ENCODE peak calls at places on chromosomes 3 and 15, in six cellular contexts. One of them, this sample, is unnamed.

GRCh38 chr3:180656406-180656805 is 22.9 kb downstream of the CCDC39 start:
- DNase-seq in K562: no peak
- DNase-seq in fibroblast of lung: no peak
- DNase-seq in CD8-positive, alpha-beta T cell: no peak
- DNase-seq in SK-N-SH: no peak
- DNase-seq in left ventricle myocardium inferior: no peak
- DNase-seq in this sample: no peak

GRCh38 chr15:100205549-100206295 is 136.1 kb downstream of the ADAMTS17 start:
- DNase-seq in K562: no peak
- DNase-seq in fibroblast of lung: no peak
- DNase-seq in CD8-positive, alpha-beta T cell: no peak
- DNase-seq in SK-N-SH: no peak
- DNase-seq in left ventricle myocardium inferior: no peak
- DNase-seq in this sample: peak

GRCh38 chr15:100566850-100567249 is 35.1 kb downstream of the LINS1 start:
- DNase-seq in K562: no peak
- DNase-seq in fibroblast of lung: no peak
- DNase-seq in CD8-positive, alpha-beta T cell: no peak
- DNase-seq in SK-N-SH: no peak
- DNase-seq in left ventricle myocardium inferior: no peak
- DNase-seq in this sample: no peak

GRCh38 chr3:171230857-171231256 is 204.3 kb upstream of the SLC2A2 start:
- DNase-seq in K562: no peak
- DNase-seq in fibroblast of lung: no peak
- DNase-seq in CD8-positive, alpha-beta T cell: no peak
- DNase-seq in SK-N-SH: no peak
- DNase-seq in left ventricle myocardium inferior: no peak
- DNase-seq in this sample: no peak

GRCh38 chr3:45551214-45552010 is 43.1 kb upstream of the LIMD1 start:
- DNase-seq in K562: peak
- DNase-seq in fibroblast of lung: peak
- DNase-seq in CD8-positive, alpha-beta T cell: no peak
- DNase-seq in SK-N-SH: no peak
- DNase-seq in left ventricle myocardium inferior: peak
- DNase-seq in this sample: no peak

GRCh38 chr15:23588268-23588667 is 22.8 kb downstream of the MKRN3 start:
- DNase-seq in K562: no peak
- DNase-seq in fibroblast of lung: no peak
- DNase-seq in CD8-positive, alpha-beta T cell: no peak
- DNase-seq in SK-N-SH: no peak
- DNase-seq in left ventricle myocardium inferior: no peak
- DNase-seq in this sample: no peak

GRCh38 chr3:127792664-127793292 is 29.5 kb downstream of the MGLL start:
- DNase-seq in K562: no peak
- DNase-seq in fibroblast of lung: peak
- DNase-seq in CD8-positive, alpha-beta T cell: no peak
- DNase-seq in SK-N-SH: no peak
- DNase-seq in left ventricle myocardium inferior: peak
- DNase-seq in this sample: no peak

GRCh38 chr15:67033012-67033411 is 32.4 kb upstream of the SMAD3 start:
- DNase-seq in K562: no peak
- DNase-seq in fibroblast of lung: no peak
- DNase-seq in CD8-positive, alpha-beta T cell: peak
- DNase-seq in SK-N-SH: no peak
- DNase-seq in left ventricle myocardium inferior: no peak
- DNase-seq in this sample: no peak

GRCh38 chr3:142366434-142366833 is 81.4 kb downstream of the XRN1 start:
- DNase-seq in K562: no peak
- DNase-seq in fibroblast of lung: no peak
- DNase-seq in CD8-positive, alpha-beta T cell: no peak
- DNase-seq in SK-N-SH: peak
- DNase-seq in left ventricle myocardium inferior: no peak
- DNase-seq in this sample: no peak

GRCh38 chr3:61637088-61638051 is 76.0 kb downstream of the PTPRG start:
- DNase-seq in K562: no peak
- DNase-seq in fibroblast of lung: peak
- DNase-seq in CD8-positive, alpha-beta T cell: no peak
- DNase-seq in SK-N-SH: peak
- DNase-seq in left ventricle myocardium inferior: no peak
- DNase-seq in this sample: peak

GRCh38 chr3:168269019-168269418 is 173.3 kb upstream of the GOLIM4 start:
- DNase-seq in K562: no peak
- DNase-seq in fibroblast of lung: no peak
- DNase-seq in CD8-positive, alpha-beta T cell: no peak
- DNase-seq in SK-N-SH: no peak
- DNase-seq in left ventricle myocardium inferior: no peak
- DNase-seq in this sample: no peak

GRCh38 chr3:184732133-184732532 is 20.3 kb upstream of the MAGEF1 start:
- DNase-seq in K562: no peak
- DNase-seq in fibroblast of lung: no peak
- DNase-seq in CD8-positive, alpha-beta T cell: no peak
- DNase-seq in SK-N-SH: no peak
- DNase-seq in left ventricle myocardium inferior: no peak
- DNase-seq in this sample: peak

GRCh38 chr15:58383876-58384275 is 47.9 kb upstream of the LIPC start:
- DNase-seq in K562: no peak
- DNase-seq in fibroblast of lung: no peak
- DNase-seq in CD8-positive, alpha-beta T cell: no peak
- DNase-seq in SK-N-SH: no peak
- DNase-seq in left ventricle myocardium inferior: no peak
- DNase-seq in this sample: no peak

GRCh38 chr3:39272191-39272590 is 7.6 kb downstream of the CX3CR1 start:
- DNase-seq in K562: no peak
- DNase-seq in fibroblast of lung: no peak
- DNase-seq in CD8-positive, alpha-beta T cell: no peak
- DNase-seq in SK-N-SH: no peak
- DNase-seq in left ventricle myocardium inferior: no peak
- DNase-seq in this sample: no peak

GRCh38 chr3:71064976-71065763 is 518.4 kb downstream of the FOXP1 start:
- DNase-seq in K562: peak
- DNase-seq in fibroblast of lung: peak
- DNase-seq in CD8-positive, alpha-beta T cell: peak
- DNase-seq in SK-N-SH: no peak
- DNase-seq in left ventricle myocardium inferior: peak
- DNase-seq in this sample: peak
- H3K27ac ChIP-seq in K562: peak
- H3K27ac ChIP-seq in fibroblast of lung: peak
- H3K27ac ChIP-seq in CD8-positive, alpha-beta T cell: peak
- H3K27ac ChIP-seq in SK-N-SH: peak
- H3K27ac ChIP-seq in left ventricle myocardium inferior: peak
- H3K27ac ChIP-seq in this sample: peak

GRCh38 chr15:44550256-44550655 is 13.3 kb downstream of the EIF3J start:
- DNase-seq in K562: no peak
- DNase-seq in fibroblast of lung: peak
- DNase-seq in CD8-positive, alpha-beta T cell: peak
- DNase-seq in SK-N-SH: peak
- DNase-seq in left ventricle myocardium inferior: no peak
- DNase-seq in this sample: no peak
- TF ChIP-seq CTCF in K562: peak
- TF ChIP-seq CTCF in fibroblast of lung: peak
- TF ChIP-seq CTCF in CD8-positive, alpha-beta T cell: peak
- TF ChIP-seq CTCF in SK-N-SH: peak
- TF ChIP-seq CTCF in left ventricle myocardium inferior: peak
- TF ChIP-seq CTCF in this sample: peak

DNA sequence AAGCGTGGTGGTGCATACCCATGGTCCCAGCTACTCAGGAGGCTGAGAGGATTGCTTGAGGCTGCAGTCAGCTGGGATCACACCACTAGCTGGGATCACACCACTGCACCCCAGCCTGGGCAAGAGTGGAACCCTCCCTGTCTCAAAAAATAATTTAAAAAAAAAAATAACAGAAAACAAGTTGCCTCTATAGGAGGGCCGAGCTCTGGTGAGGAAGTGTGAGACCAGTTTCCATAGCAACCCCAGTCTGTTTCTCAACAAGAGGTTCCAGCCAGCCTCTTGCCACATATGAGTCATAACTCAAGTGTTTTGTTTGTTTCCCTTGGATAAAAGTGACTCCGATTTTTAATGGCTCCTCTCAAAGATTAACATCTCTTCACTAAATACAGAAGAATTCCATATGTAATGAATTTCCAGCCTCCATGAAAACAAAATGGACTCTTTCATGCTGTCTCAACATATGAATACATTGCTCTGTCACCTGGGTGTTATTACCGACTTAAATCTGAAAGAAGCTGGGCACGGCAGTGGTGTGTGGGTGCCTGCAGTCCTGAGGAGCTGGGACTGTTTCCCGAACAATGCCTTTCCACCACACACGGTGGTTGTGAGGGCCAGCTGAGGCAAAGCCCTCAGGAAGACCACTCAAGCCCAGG is 19.7 kb downstream of the TMEM43 start:
- DNase-seq in K562: peak
- DNase-seq in fibroblast of lung: peak
- DNase-seq in CD8-positive, alpha-beta T cell: peak
- DNase-seq in SK-N-SH: peak
- DNase-seq in left ventricle myocardium inferior: peak
- DNase-seq in this sample: no peak
- H3K4me3 ChIP-seq in K562: no peak
- H3K4me3 ChIP-seq in fibroblast of lung: peak
- H3K4me3 ChIP-seq in CD8-positive, alpha-beta T cell: peak
- H3K4me3 ChIP-seq in SK-N-SH: peak
- H3K4me3 ChIP-seq in left ventricle myocardium inferior: peak
- H3K4me3 ChIP-seq in this sample: peak

DNA sequence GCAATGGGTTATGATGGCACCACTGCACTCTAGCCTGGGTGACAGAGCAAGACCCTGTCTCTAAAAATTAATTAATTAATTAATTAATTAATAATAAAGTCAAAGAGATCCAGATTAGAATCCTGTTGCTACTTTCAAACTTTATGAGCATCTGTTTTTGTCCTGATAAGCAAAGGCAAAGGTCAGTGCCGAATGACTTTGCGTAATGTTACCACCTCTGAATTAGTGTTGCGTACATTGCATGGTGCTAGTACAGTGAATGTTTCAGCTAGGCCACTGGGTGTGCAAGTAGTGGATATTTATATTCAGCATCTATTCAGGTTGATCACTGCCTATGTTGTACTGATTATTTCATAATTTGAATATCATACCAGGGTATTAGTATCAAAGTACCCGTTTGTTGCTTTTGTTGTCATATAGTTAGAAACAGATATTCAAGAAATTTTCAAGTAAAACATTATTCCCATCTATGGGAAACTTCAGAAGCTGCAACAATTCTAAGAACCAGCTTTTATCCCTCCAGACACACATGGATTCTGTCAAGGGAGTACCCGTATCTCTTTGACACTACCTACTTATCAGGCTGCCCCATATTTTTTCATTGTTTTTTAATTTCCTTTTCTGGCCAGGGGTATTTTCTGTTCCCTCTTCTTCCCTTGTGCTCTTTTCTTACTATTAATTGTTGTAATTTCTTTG is 127.1 kb upstream of the GRM7 start:
- DNase-seq in K562: no peak
- DNase-seq in fibroblast of lung: no peak
- DNase-seq in CD8-positive, alpha-beta T cell: no peak
- DNase-seq in SK-N-SH: no peak
- DNase-seq in left ventricle myocardium inferior: no peak
- DNase-seq in this sample: peak
- H3K27ac ChIP-seq in K562: peak
- H3K27ac ChIP-seq in fibroblast of lung: no peak
- H3K27ac ChIP-seq in CD8-positive, alpha-beta T cell: no peak
- H3K27ac ChIP-seq in SK-N-SH: no peak
- H3K27ac ChIP-seq in left ventricle myocardium inferior: no peak
- H3K27ac ChIP-seq in this sample: no peak

GRCh38 chr3:55544219-55544618 is 57.1 kb upstream of the WNT5A start:
- DNase-seq in K562: no peak
- DNase-seq in fibroblast of lung: no peak
- DNase-seq in CD8-positive, alpha-beta T cell: no peak
- DNase-seq in SK-N-SH: no peak
- DNase-seq in left ventricle myocardium inferior: no peak
- DNase-seq in this sample: no peak

GRCh38 chr3:55547086-55547666 is 60.1 kb upstream of the WNT5A start:
- DNase-seq in K562: no peak
- DNase-seq in fibroblast of lung: no peak
- DNase-seq in CD8-positive, alpha-beta T cell: no peak
- DNase-seq in SK-N-SH: no peak
- DNase-seq in left ventricle myocardium inferior: no peak
- DNase-seq in this sample: no peak

GRCh38 chr3:55554621-55555020 is 67.5 kb upstream of the WNT5A start:
- DNase-seq in K562: no peak
- DNase-seq in fibroblast of lung: no peak
- DNase-seq in CD8-positive, alpha-beta T cell: no peak
- DNase-seq in SK-N-SH: no peak
- DNase-seq in left ventricle myocardium inferior: no peak
- DNase-seq in this sample: no peak

GRCh38 chr3:55551644-55552043 is 64.5 kb upstream of the WNT5A start:
- DNase-seq in K562: no peak
- DNase-seq in fibroblast of lung: no peak
- DNase-seq in CD8-positive, alpha-beta T cell: no peak
- DNase-seq in SK-N-SH: no peak
- DNase-seq in left ventricle myocardium inferior: no peak
- DNase-seq in this sample: no peak

DNA sequence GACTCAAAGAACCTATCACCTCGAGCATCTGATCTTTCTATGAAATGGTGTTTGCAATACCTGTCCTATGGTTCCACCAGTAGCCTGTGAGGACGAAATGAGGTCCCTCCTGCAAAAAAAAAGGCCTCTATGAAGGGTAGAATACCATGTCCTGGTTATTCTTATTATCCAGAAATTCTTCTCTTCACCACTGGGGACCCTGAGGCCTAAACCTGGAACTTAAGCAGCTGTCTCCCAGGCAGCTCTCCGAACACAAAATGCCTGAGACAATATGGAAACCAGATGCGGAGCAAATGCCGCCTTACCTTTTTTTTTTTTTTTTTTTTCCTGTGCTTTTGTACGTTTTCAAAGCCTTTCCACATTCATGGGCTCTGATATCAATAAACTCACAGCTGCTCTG is 62.1 kb upstream of the WNT5A start:
- DNase-seq in K562: no peak
- DNase-seq in fibroblast of lung: peak
- DNase-seq in CD8-positive, alpha-beta T cell: no peak
- DNase-seq in SK-N-SH: peak
- DNase-seq in left ventricle myocardium inferior: no peak
- DNase-seq in this sample: no peak
- TF ChIP-seq CTCF in K562: no peak
- TF ChIP-seq CTCF in fibroblast of lung: peak
- TF ChIP-seq CTCF in CD8-positive, alpha-beta T cell: no peak
- TF ChIP-seq CTCF in SK-N-SH: peak
- TF ChIP-seq CTCF in left ventricle myocardium inferior: peak
- TF ChIP-seq CTCF in this sample: no peak

GRCh38 chr15:70376929-70377691 is 279.4 kb upstream of the TLE3 start:
- DNase-seq in K562: no peak
- DNase-seq in fibroblast of lung: peak
- DNase-seq in CD8-positive, alpha-beta T cell: no peak
- DNase-seq in SK-N-SH: peak
- DNase-seq in left ventricle myocardium inferior: peak
- DNase-seq in this sample: no peak
- H3K4me3 ChIP-seq in K562: no peak
- H3K4me3 ChIP-seq in fibroblast of lung: peak
- H3K4me3 ChIP-seq in CD8-positive, alpha-beta T cell: no peak
- H3K4me3 ChIP-seq in SK-N-SH: no peak
- H3K4me3 ChIP-seq in left ventricle myocardium inferior: peak
- H3K4me3 ChIP-seq in this sample: no peak

This sample was measured in Peyer's patch.